ENCODE peak calls at places on chromosomes 1 and 21, in six cellular contexts. X is A549, R is K562, N is HepG2, C is H1, Q is HCT116. Z is an unnamed sample.
A peak's percentile ranks its signal among the peaks of the same experiment; 100 is the strongest.

GRCh38 chr1:917076-917459 is 6.7 kb upstream of the SAMD11 start:
- DNase-seq in R (no peak), X (no peak), Q (no peak), N (no peak), C (no peak), Z (no peak)

GRCh38 chr21:41758550-41758949 is 8.3 kb downstream of the RIPK4 start:
- DNase-seq in X (peak; percentile 51), C (no peak), N (no peak), Q (peak; percentile 41), R (no peak), Z (no peak)

GRCh38 chr1:9338354-9339250 is 45.9 kb downstream of the SPSB1 start:
- DNase-seq in X (no peak), Q (no peak), R (no peak), C (no peak), N (no peak), Z (no peak)

GRCh38 chr1:176157995-176158394 is 49.1 kb downstream of the COP1 start:
- DNase-seq in C (no peak), X (peak; percentile 5), Q (no peak), R (no peak), N (no peak), Z (no peak)

GRCh38 chr1:170261669-170262068 is 115.9 kb downstream of the NTMT2 start:
- DNase-seq in Q (no peak), C (no peak), X (no peak), R (no peak), N (no peak), Z (peak; percentile 6)

GRCh38 chr1:109801791-109802135 is 38.0 kb upstream of the EPS8L3 start:
- DNase-seq in R (no peak), Q (no peak), N (no peak), C (no peak), X (no peak), Z (no peak)

GRCh38 chr1:28074892-28075511 is 13.4 kb downstream of the EYA3 start:
- DNase-seq in C (no peak), R (no peak), N (no peak), X (no peak), Q (no peak), Z (no peak)

GRCh38 chr1:36484099-36484498 is 1.4 kb upstream of the CSF3R start:
- DNase-seq in R (no peak), X (no peak), C (no peak), Q (no peak), N (no peak), Z (no peak)

GRCh38 chr1:4684849-4685248 is 30.4 kb downstream of the AJAP1 start:
- DNase-seq in C (no peak), X (no peak), R (no peak), Q (no peak), N (no peak), Z (no peak)

GRCh38 chr1:200866521-200866920 is 6.3 kb upstream of the GPR25 start:
- DNase-seq in X (no peak), Q (no peak), R (no peak), C (no peak), N (no peak), Z (peak; percentile 47)

GRCh38 chr1:26307363-26307781 is 936 bp upstream of the UBXN11 start:
- DNase-seq in Q (no peak), N (no peak), C (no peak), X (no peak), R (no peak), Z (no peak)

GRCh38 chr1:221565718-221566117 is 176.2 kb downstream of the DUSP10 start:
- DNase-seq in X (no peak), N (no peak), Q (no peak), R (no peak), C (no peak), Z (no peak)

GRCh38 chr1:54218883-54219687 is 19.1 kb downstream of the MRPL37 start:
- DNase-seq in R (no peak), C (no peak), Q (no peak), X (no peak), N (no peak), Z (peak; percentile 16)

GRCh38 chr1:208475951-208476824 is 232.0 kb upstream of the PLXNA2 start:
- DNase-seq in N (peak; percentile 6), C (peak; percentile 25), R (no peak), Q (no peak), X (peak; percentile 5), Z (no peak)

GRCh38 chr1:114390361-114390760 is 120.6 kb downstream of the TRIM33 start:
- DNase-seq in Q (no peak), X (no peak), N (no peak), C (no peak), R (no peak), Z (no peak)

GRCh38 chr1:186482661-186483255 is 21.8 kb upstream of the PDC start:
- DNase-seq in Q (peak; percentile 59), N (peak; percentile 47), C (no peak), X (peak; percentile 77), R (peak; percentile 59), Z (peak; percentile 75)

GRCh38 chr1:29783501-29784275 is 547.4 kb downstream of the PTPRU start:
- DNase-seq in C (no peak), N (no peak), R (no peak), Q (no peak), X (no peak), Z (no peak)

GRCh38 chr1:234368320-234369032 is 4.8 kb upstream of the COA6 start:
- DNase-seq in R (no peak), N (no peak), X (no peak), Q (no peak), C (no peak), Z (no peak)

DNA sequence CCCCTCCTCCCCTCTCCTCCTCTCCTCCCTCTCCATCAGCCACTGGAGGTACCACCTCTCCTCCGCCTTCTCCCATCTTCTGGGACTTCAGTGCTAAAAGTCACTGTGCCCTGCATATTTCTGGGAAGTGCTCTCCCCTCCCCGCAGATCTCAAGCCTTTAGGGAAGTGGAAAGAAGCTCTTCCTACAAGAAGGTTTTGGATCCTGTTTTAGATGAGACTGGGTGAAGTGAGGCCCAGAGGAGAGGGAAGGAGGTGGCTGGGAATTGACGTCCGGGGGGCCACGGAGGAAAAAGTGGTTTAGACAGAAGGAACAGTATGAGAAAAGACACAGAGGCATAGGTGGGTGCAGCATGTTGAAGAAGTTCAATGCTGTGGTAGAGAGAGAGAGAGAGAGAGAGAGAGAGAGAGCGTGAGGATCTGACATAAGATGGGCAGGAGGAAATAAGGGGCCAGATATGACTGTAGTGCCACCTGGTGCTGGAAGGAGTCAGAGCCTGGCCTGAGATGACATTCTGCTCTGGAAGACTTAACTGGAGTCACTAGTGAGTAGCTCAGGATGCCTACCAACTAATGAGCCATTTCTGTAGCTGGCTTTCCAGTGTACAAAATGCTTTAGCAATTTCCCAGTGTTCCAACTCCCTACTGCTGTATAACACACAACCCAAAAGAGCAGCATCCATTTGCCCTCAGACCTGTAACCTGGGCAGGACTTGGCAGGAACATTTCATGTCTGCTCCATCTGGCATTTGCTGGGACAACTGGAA is 16.7 kb upstream of the ZSCAN20 start:
- DNase-seq in R (peak; percentile 45), C (no peak), X (peak; percentile 69), N (peak; percentile 26), Q (peak; percentile 80), Z (peak; percentile 90)
- TF ChIP-seq CEBPB in R (no peak), C (no peak), X (no peak), N (no peak), Q (no peak), Z (no peak)

DNA sequence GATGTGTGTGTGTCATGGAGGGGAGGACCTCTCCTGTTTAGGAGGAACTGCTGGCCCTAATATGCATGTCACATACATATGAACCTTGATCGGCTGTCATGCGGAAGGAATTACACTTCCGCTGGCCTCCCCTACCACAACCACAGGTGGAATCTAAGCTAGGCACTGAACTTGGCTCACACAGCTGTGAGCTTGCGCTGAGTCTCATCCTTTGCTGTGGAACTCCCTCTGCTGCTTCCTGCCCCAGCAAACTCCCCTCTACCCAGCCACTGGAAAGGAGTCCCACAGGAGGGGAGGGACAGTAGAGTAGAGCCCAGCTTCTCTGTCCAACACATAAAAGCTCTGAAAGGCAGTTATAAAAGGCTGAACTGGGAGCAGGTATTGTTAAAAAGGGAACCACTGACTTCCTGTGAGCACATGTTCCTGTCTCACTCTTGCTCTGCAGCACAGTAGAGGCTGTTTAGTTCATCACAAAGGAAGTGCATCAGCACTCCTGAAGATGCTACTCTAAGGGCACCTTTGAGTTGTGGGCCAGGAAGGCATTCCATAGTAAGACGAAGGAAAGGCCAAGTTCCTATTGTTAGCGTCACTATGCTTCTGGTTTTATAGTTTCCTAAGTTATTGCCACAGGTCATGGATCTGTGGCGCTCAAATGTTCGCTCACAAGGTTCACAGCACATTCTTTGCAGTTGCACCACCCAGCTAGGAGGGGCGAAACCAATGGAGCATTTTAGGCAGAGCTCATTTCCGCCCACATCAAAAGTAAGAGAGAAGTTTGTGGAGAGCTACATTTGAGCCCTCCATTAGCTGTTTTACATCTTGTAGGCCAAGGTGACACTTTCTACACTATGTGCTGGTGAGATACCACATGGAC is 17.7 kb upstream of the PTPRC start:
- DNase-seq in Q (no peak), C (no peak), N (no peak), X (no peak), R (no peak), Z (no peak)
- TF ChIP-seq CEBPB in Q (no peak), C (no peak), N (no peak), X (no peak), R (no peak), Z (no peak)

DNA sequence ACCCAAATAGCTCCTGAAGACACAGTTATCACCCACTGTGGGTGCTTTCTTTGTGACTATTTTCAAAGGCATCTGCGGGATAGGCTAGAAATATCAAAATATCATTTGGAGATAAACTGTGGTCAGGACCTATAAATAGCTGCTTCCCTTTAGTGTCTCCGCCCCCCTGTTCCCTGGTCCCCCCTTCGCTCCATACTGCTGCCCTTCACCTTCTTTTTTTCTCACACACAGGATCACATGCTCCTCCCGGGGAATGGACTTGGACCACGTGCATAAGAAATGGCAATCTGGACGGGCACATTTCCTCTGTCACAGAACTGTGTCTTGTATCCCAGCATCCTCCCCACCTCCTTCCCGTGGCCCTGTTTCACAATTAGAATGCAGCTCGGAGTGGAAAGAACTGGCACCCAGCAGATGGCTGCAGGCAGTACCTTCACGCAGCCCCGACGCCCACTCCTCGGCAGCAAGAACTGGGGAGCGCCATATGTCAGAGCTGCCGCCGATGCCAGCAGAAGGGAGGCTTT is 68.8 kb upstream of the SSX2IP start:
- DNase-seq in Q (no peak), R (no peak), C (no peak), N (no peak), X (no peak), Z (peak; percentile 53)
- TF ChIP-seq CEBPB in Q (no peak), R (no peak), C (no peak), N (no peak), X (no peak), Z (no peak)

DNA sequence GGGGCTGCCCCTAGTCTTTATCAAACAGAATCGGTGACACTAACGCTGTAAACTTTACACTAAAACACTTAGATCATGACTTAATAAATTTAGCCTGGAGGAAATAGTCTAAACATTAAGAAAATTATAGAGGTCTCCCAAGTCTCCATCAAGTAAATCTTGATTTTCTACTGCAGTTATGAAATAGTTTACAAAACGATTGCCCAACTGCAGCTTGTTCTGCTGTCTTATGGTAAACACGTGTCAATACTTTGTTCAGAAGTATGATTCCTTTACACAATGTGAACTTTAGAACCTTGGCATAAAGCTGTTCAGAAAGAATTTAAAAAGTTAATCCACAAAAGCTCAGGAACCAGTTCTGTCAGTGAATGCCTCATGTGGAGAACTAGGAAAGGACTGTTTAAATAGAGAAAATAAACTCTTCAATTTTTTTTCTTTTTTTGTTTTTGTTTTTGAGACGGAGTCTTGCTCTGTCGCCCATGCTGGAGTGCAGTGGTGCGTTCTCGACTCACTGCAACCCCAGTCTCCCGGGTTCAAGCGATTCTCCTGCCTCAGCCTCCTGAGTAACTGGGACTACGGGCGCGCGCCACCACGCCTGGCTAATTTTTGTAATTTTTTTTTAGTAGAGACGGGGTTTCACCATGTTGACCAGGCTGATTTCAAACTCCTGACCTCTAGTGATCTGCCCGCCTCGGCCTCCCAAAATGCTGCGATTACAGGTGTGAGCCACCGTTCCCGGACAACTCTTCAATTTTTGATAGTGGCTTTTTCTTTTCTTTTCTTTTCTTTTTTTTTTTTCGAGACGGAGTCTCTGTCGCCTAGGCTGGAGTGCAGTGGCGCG is 1.6 kb downstream of the DDI2 start:
- DNase-seq in C (no peak), Q (no peak), X (peak; percentile 44), N (peak; percentile 94), R (no peak), Z (peak; percentile 79)
- TF ChIP-seq CEBPB in C (no peak), Q (no peak), X (peak; percentile 75), N (peak; percentile 99), R (peak; percentile 95), Z (peak; percentile 96)